ENCODE peak calls at places on chromosome 15, in six cellular contexts. B is body of pancreas, C is HL-60, T is astrocyte of the spinal cord, H is ovary, N is stomach. X is an unnamed sample.
A peak's percentile ranks its signal among the peaks of the same experiment; 100 is the strongest.

GRCh38 chr15:54082836-54083492 is 104.7 kb downstream of the UNC13C start:
- DNase-seq in B (no peak), H (no peak), C (no peak), N (no peak), T (no peak), X (peak; percentile 12)

GRCh38 chr15:68364028-68364659 is 67.8 kb downstream of the ITGA11 start:
- DNase-seq in B (no peak), C (no peak), H (no peak), T (no peak), N (no peak), X (no peak)

GRCh38 chr15:79769081-79769481 is 127.7 kb downstream of the MTHFS start:
- DNase-seq in C (no peak), B (no peak), H (no peak), T (no peak), N (no peak), X (peak; percentile 26)

GRCh38 chr15:58442122-58442521 is 10.3 kb downstream of the LIPC start:
- DNase-seq in N (no peak), T (no peak), B (no peak), C (no peak), H (no peak), X (no peak)

GRCh38 chr15:73030280-73030679 is 22.0 kb upstream of the NEO1 start:
- DNase-seq in B (no peak), N (no peak), H (no peak), T (no peak), C (no peak), X (no peak)

GRCh38 chr15:49620174-49620573 is 444 bp downstream of the FAM227B start:
- DNase-seq in C (peak; percentile 63), T (no peak), B (no peak), H (no peak), N (no peak), X (peak; percentile 59)

GRCh38 chr15:64856429-64857145 is 14.9 kb downstream of the PLEKHO2 start:
- DNase-seq in T (peak; percentile 64), N (no peak), C (no peak), H (peak; percentile 62), B (no peak), X (peak; percentile 57)

GRCh38 chr15:43184407-43185160 is 619 bp upstream of the CCNDBP1 start:
- DNase-seq in H (no peak), C (no peak), T (no peak), B (no peak), N (no peak), X (no peak)

GRCh38 chr15:26294062-26294689 is 431.0 kb upstream of the ATP10A start:
- DNase-seq in H (no peak), C (no peak), B (no peak), N (no peak), T (no peak), X (no peak)

GRCh38 chr15:89753855-89754254 is 2.8 kb upstream of the MESP1 start:
- DNase-seq in H (no peak), T (no peak), B (no peak), N (no peak), C (no peak), X (no peak)

GRCh38 chr15:88255496-88256171 is 905 bp downstream of the NTRK3 start:
- DNase-seq in B (no peak), H (no peak), T (peak; percentile 27), C (no peak), N (no peak), X (peak; percentile 40)

GRCh38 chr15:99682455-99682854 is 50.8 kb downstream of the LYSMD4 start:
- DNase-seq in C (no peak), B (no peak), T (peak; percentile 86), N (no peak), H (no peak), X (peak; percentile 97)

GRCh38 chr15:83062768-83063180 is 4.3 kb downstream of the BTBD1 start:
- DNase-seq in T (no peak), B (no peak), N (no peak), H (no peak), C (no peak), X (no peak)

GRCh38 chr15:83657549-83657948 is 3.6 kb downstream of the ADAMTSL3 start:
- DNase-seq in H (no peak), B (no peak), T (no peak), C (no peak), N (no peak), X (peak; percentile 38)

GRCh38 chr15:76293361-76293760 is 17.9 kb downstream of the ETFA start:
- DNase-seq in B (no peak), N (no peak), H (no peak), T (no peak), C (no peak), X (no peak)

GRCh38 chr15:25236143-25236860 is 202.5 kb downstream of the UBE3A start:
- DNase-seq in N (no peak), H (no peak), B (no peak), T (no peak), C (no peak), X (no peak)

GRCh38 chr15:77851696-77852095 is 219.0 kb upstream of the LINGO1 start:
- DNase-seq in B (no peak), H (no peak), T (no peak), N (no peak), C (no peak), X (no peak)

GRCh38 chr15:62853114-62853832 is 189.3 kb upstream of the TPM1 start:
- DNase-seq in B (no peak), H (no peak), T (no peak), C (no peak), N (no peak), X (no peak)

GRCh38 chr15:59353994-59354951 is 18.4 kb downstream of the MYO1E start:
- DNase-seq in H (no peak), T (no peak), N (no peak), B (no peak), C (no peak), X (no peak)

GRCh38 chr15:88073386-88073681 is 183.2 kb downstream of the NTRK3 start:
- DNase-seq in H (no peak), N (no peak), T (no peak), B (no peak), C (no peak), X (no peak)

GRCh38 chr15:88077249-88077810 is 179.2 kb downstream of the NTRK3 start:
- DNase-seq in H (no peak), T (no peak), C (no peak), B (no peak), N (no peak), X (no peak)

GRCh38 chr15:98654790-98655360 is 6.5 kb downstream of the IGF1R start:
- DNase-seq in T (no peak), H (no peak), N (no peak), C (no peak), B (no peak), X (no peak)

GRCh38 chr15:60362318-60363023 is 35.3 kb downstream of the ANXA2 start:
- DNase-seq in H (no peak), C (no peak), N (no peak), B (no peak), T (peak; percentile 69), X (peak; percentile 68)

GRCh38 chr15:40445411-40446055 is 4.8 kb downstream of the BAHD1 start:
- DNase-seq in N (no peak), H (no peak), B (no peak), C (no peak), T (peak; percentile 64), X (peak; percentile 59)

GRCh38 chr15:35784745-35785144 is 238.8 kb upstream of the DPH6 start:
- DNase-seq in C (no peak), N (no peak), B (no peak), T (peak; percentile 13), H (no peak), X (peak; percentile 64)

GRCh38 chr15:41934843-41935242 is 37.5 kb downstream of the EHD4 start:
- DNase-seq in H (no peak), N (peak; percentile 46), B (no peak), C (no peak), T (peak; percentile 60), X (no peak)

GRCh38 chr15:74053497-74053896 is 28.9 kb downstream of the GOLGA6A start:
- DNase-seq in N (no peak), H (no peak), B (no peak), C (no peak), T (no peak), X (no peak)

GRCh38 chr15:72604794-72605193 is 49.7 kb upstream of the GOLGA6B start:
- DNase-seq in B (no peak), H (no peak), N (no peak), T (no peak), C (no peak), X (peak; percentile 7)

GRCh38 chr15:83475551-83475950 is 28.4 kb downstream of the SH3GL3 start:
- DNase-seq in B (no peak), C (no peak), H (no peak), T (peak; percentile 23), N (no peak), X (peak; percentile 46)

GRCh38 chr15:64619880-64620839 is 155.2 kb downstream of the RBPMS2 start:
- DNase-seq in C (no peak), T (peak; percentile 35), N (no peak), H (no peak), B (no peak), X (peak; percentile 61)

GRCh38 chr15:70362911-70363310 is 265.2 kb upstream of the TLE3 start:
- DNase-seq in C (no peak), H (peak; percentile 39), T (peak; percentile 22), B (peak; percentile 46), N (peak; percentile 63), X (peak; percentile 71)

GRCh38 chr15:101362986-101363566 is 68.0 kb upstream of the SNRPA1 start:
- DNase-seq in T (no peak), B (no peak), N (no peak), H (no peak), C (no peak), X (no peak)
- H3K4me3 ChIP-seq in T (no peak overlapping the region), B (no peak overlapping the region), N (no peak overlapping the region), H (no peak overlapping the region), C (no peak overlapping the region), X (no peak overlapping the region)

GRCh38 chr15:52137432-52138357 is 25.1 kb upstream of the BCL2L10 start:
- DNase-seq in B (peak; percentile 51), H (no peak), N (peak; percentile 54), T (no peak), C (peak; percentile 94), X (no peak)
- TF ChIP-seq CTCF in B (no peak), H (no peak), N (no peak), T (no peak), C (no peak), X (no peak)

GRCh38 chr15:31341501-31342195 is 15.0 kb downstream of the KLF13 start:
- DNase-seq in T (no peak), H (no peak), N (no peak), B (no peak), C (no peak), X (no peak)
- H3K4me3 ChIP-seq in T (no peak overlapping the region), H (no peak overlapping the region), N (no peak overlapping the region), B (no peak overlapping the region), C (no peak overlapping the region), X (no peak overlapping the region)

DNA sequence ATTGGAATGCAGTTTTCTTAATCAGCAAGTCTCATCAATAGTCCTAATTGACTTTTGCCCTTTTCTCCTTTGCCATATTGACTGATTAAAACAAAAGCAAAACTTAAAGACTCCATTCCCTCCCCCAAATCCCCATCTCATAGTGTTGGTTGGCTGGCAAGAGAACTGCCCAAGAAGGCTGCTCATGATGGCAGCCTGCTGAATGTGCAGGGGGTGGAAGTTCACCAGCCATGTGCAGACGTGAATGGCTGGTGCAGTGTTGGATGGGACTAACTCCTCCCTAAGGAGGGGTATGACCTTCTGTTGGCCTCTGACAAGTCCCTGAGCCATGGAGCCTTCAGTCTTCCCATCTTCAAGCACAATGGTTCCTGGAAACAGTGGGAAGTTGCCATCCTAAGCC is 7.0 kb downstream of the SMAD3 start:
- DNase-seq in T (no peak), H (peak; percentile 2), B (no peak), N (no peak), C (no peak), X (no peak)
- TF ChIP-seq CTCF in T (no peak), H (no peak), B (no peak), N (no peak), C (no peak), X (no peak)

X was measured in choroid plexus epithelial cell.